ENCODE peak calls at places on chromosomes 7 and 10, in nine cellular contexts. N, R, L, S, E, G, U, Q and F are unnamed samples.

GRCh38 chr10:77989081-77989724 is 40.1 kb downstream of the POLR3A start:
- DNase-seq in N (no peak), R (no peak), L (no peak), S (no peak), E (no peak), G (no peak), U (no peak), Q (no peak), F (no peak)

GRCh38 chr7:55556031-55556430 is 16.3 kb downstream of the VOPP1 start:
- DNase-seq in N (no peak), R (no peak), L (no peak), S (no peak), E (no peak), G (no peak), U (no peak), Q (no peak), F (no peak)

GRCh38 chr7:111833461-111833860 is 271.2 kb upstream of the IMMP2L start:
- DNase-seq in N (no peak), R (no peak), L (no peak), S (peak), E (no peak), G (no peak), U (no peak), Q (peak), F (no peak)

GRCh38 chr10:92768104-92768503 is 78.3 kb downstream of the HHEX start:
- DNase-seq in N (no peak), R (no peak), L (no peak), S (no peak), E (no peak), G (no peak), U (no peak), Q (no peak), F (no peak)

GRCh38 chr10:58266003-58266825 is 1.5 kb downstream of the IPMK start:
- DNase-seq in N (peak), R (no peak), L (no peak), S (peak), E (peak), G (no peak), U (no peak), Q (peak), F (peak)

GRCh38 chr7:150335101-150335773 is 6.2 kb downstream of the RARRES2 start:
- DNase-seq in N (no peak), R (no peak), L (no peak), S (no peak), E (no peak), G (no peak), U (peak), Q (peak), F (no peak)

GRCh38 chr10:86368046-86368445 is 1.5 kb upstream of the GRID1 start:
- DNase-seq in N (no peak), R (no peak), L (no peak), S (no peak), E (no peak), G (no peak), U (peak), Q (no peak), F (no peak)

GRCh38 chr7:128437426-128438332 is 18.0 kb upstream of the HILPDA start:
- DNase-seq in N (peak), R (no peak), L (no peak), S (no peak), E (no peak), G (no peak), U (no peak), Q (no peak), F (no peak)

GRCh38 chr10:34866848-34867247 is 51.8 kb upstream of the PARD3 start:
- DNase-seq in N (no peak), R (no peak), L (no peak), S (no peak), E (no peak), G (no peak), U (no peak), Q (no peak), F (peak)

GRCh38 chr10:90925078-90926029 is 4.5 kb upstream of the ANKRD1 start:
- DNase-seq in N (no peak), R (no peak), L (no peak), S (no peak), E (no peak), G (no peak), U (no peak), Q (no peak), F (no peak)